ENCODE peak calls at places on chromosome 2, in nine cellular contexts. V is stimulated activated CD4-positive, alpha-beta T cell treated with anti-CD3 and anti-CD28 coated beads, Interleukin-15, amount 100 ng/mL, for 48 hours; C is hypothalamus; X is mesothelial cell of epicardium; U is iPS DF 19.7; S is activated CD8-positive, alpha-beta memory T cell treated with anti-CD3 and anti-CD28 coated beads for 48 hours; D is GM23248; P is germinal center; F is NCI-H2171 treated with DMSO at 0.1 percent for 48 hours. I is an unnamed sample.

GRCh38 chr2:24409700-24410556 is 49.6 kb upstream of the ITSN2 start:
- DNase-seq in V (no peak), C (no peak), X (no peak), U (peak; percentile 40), S (no peak), D (peak; percentile 82), P (peak; percentile 68), F (peak; percentile 90), I (peak; percentile 47)

GRCh38 chr2:69100220-69100723 is 87.3 kb downstream of the ANTXR1 start:
- DNase-seq in V (no peak), C (no peak), X (no peak), U (no peak), S (no peak), D (peak; percentile 39), P (no peak), F (no peak), I (no peak)

GRCh38 chr2:97005353-97005752 is 19.0 kb upstream of the FAM178B start:
- DNase-seq in V (no peak), C (no peak), X (no peak), U (no peak), S (no peak), D (peak; percentile 30), P (no peak), F (no peak), I (no peak)

GRCh38 chr2:46306320-46306719 is 9.1 kb downstream of the EPAS1 start:
- DNase-seq in V (no peak), C (no peak), X (no peak), U (no peak), S (no peak), D (peak; percentile 57), P (no peak), F (no peak), I (no peak)

GRCh38 chr2:30362468-30363081 is 84.5 kb upstream of the LCLAT1 start:
- DNase-seq in V (no peak), C (no peak), X (no peak), U (no peak), S (no peak), D (peak; percentile 82), P (no peak), F (no peak), I (no peak)

GRCh38 chr2:19312949-19313348 is 45.5 kb downstream of the OSR1 start:
- DNase-seq in V (no peak), C (no peak), X (no peak), U (no peak), S (no peak), D (peak; percentile 69), P (peak; percentile 6), F (no peak), I (no peak)

GRCh38 chr2:240632291-240632670 is 7.0 kb downstream of the GPR35 start:
- DNase-seq in V (no peak), C (no peak), X (no peak), U (no peak), S (no peak), D (no peak), P (no peak), F (no peak), I (no peak)

GRCh38 chr2:162840598-162841246 is 2.2 kb upstream of the KCNH7 start:
- DNase-seq in V (no peak), C (no peak), X (peak; percentile 49), U (peak; percentile 72), S (no peak), D (peak; percentile 62), P (no peak), F (no peak), I (peak; percentile 52)

GRCh38 chr2:187581125-187581896 is 27.1 kb upstream of the TFPI start:
- DNase-seq in V (no peak), C (no peak), X (no peak), U (no peak), S (no peak), D (peak; percentile 58), P (peak; percentile 1), F (peak; percentile 27), I (peak; percentile 28)

GRCh38 chr2:16413257-16413656 is 252.4 kb downstream of the CYRIA start:
- DNase-seq in V (no peak), C (no peak), X (no peak), U (no peak), S (no peak), D (no peak), P (no peak), F (no peak), I (no peak)

GRCh38 chr2:391658-392170 is 103.8 kb upstream of the ALKAL2 start:
- DNase-seq in V (no peak), C (no peak), X (no peak), U (no peak), S (no peak), D (no peak), P (no peak), F (no peak), I (no peak)

GRCh38 chr2:152766908-152767307 is 48.5 kb downstream of the ARL6IP6 start:
- DNase-seq in V (no peak), C (no peak), X (no peak), U (no peak), S (no peak), D (peak; percentile 22), P (no peak), F (no peak), I (no peak)

GRCh38 chr2:144511945-144512344 is 8.0 kb downstream of the ZEB2 start:
- DNase-seq in V (no peak), C (no peak), X (no peak), U (no peak), S (no peak), D (no peak), P (no peak), F (no peak), I (no peak)